ENCODE peak calls at places on chromosomes 11 and 22, in nine cellular contexts. One of them, this sample, is unnamed.

GRCh38 chr11:120034176-120034575 is 103.7 kb downstream of the TRIM29 start:
- DNase-seq in HFF-Myc: no peak
- DNase-seq in heart right ventricle: no peak
- DNase-seq in H9: no peak
- DNase-seq in NCI-H1092 treated with DMSO at 0.1 percent for 48 hours: no peak
- DNase-seq in non-pigmented ciliary epithelial cell: no peak
- DNase-seq in activated T-cell treated with anti-CD3 and anti-CD28 coated beads, Interleukin-2, amount 50 U/mL, for 48 hours: no peak
- DNase-seq in M059J: no peak
- DNase-seq in GDM1: no peak
- DNase-seq in this sample: peak; percentile 49

GRCh38 chr11:57647960-57648776 is 1.5 kb downstream of the YPEL4 start:
- DNase-seq in GDM1: no peak
- DNase-seq in HFF-Myc: no peak
- DNase-seq in non-pigmented ciliary epithelial cell: no peak
- DNase-seq in NCI-H1092 treated with DMSO at 0.1 percent for 48 hours: no peak
- DNase-seq in heart right ventricle: no peak
- DNase-seq in M059J: peak; percentile 42
- DNase-seq in activated T-cell treated with anti-CD3 and anti-CD28 coated beads, Interleukin-2, amount 50 U/mL, for 48 hours: no peak
- DNase-seq in H9: peak; percentile 42
- DNase-seq in this sample: no peak

GRCh38 chr11:70432065-70432464 is 33.7 kb downstream of the CTTN start:
- DNase-seq in HFF-Myc: no peak
- DNase-seq in NCI-H1092 treated with DMSO at 0.1 percent for 48 hours: no peak
- DNase-seq in heart right ventricle: no peak
- DNase-seq in non-pigmented ciliary epithelial cell: no peak
- DNase-seq in GDM1: peak; percentile 84
- DNase-seq in H9: no peak
- DNase-seq in M059J: no peak
- DNase-seq in activated T-cell treated with anti-CD3 and anti-CD28 coated beads, Interleukin-2, amount 50 U/mL, for 48 hours: no peak
- DNase-seq in this sample: no peak

GRCh38 chr11:134393638-134394037 is 18.4 kb downstream of the B3GAT1 start:
- DNase-seq in M059J: peak; percentile 10
- DNase-seq in GDM1: no peak
- DNase-seq in H9: no peak
- DNase-seq in NCI-H1092 treated with DMSO at 0.1 percent for 48 hours: peak; percentile 37
- DNase-seq in heart right ventricle: no peak
- DNase-seq in non-pigmented ciliary epithelial cell: no peak
- DNase-seq in HFF-Myc: no peak
- DNase-seq in activated T-cell treated with anti-CD3 and anti-CD28 coated beads, Interleukin-2, amount 50 U/mL, for 48 hours: no peak
- DNase-seq in this sample: no peak

GRCh38 chr22:46066691-46067090 is 83.6 kb upstream of the PPARA start:
- DNase-seq in H9: no peak
- DNase-seq in NCI-H1092 treated with DMSO at 0.1 percent for 48 hours: no peak
- DNase-seq in non-pigmented ciliary epithelial cell: no peak
- DNase-seq in activated T-cell treated with anti-CD3 and anti-CD28 coated beads, Interleukin-2, amount 50 U/mL, for 48 hours: no peak
- DNase-seq in HFF-Myc: no peak
- DNase-seq in M059J: peak; percentile 62
- DNase-seq in heart right ventricle: no peak
- DNase-seq in GDM1: peak; percentile 22
- DNase-seq in this sample: peak; percentile 62

GRCh38 chr11:17547051-17547577 is at the start of gene OTOG:
- DNase-seq in heart right ventricle: no peak
- DNase-seq in NCI-H1092 treated with DMSO at 0.1 percent for 48 hours: peak; percentile 85
- DNase-seq in activated T-cell treated with anti-CD3 and anti-CD28 coated beads, Interleukin-2, amount 50 U/mL, for 48 hours: no peak
- DNase-seq in H9: peak; percentile 96
- DNase-seq in HFF-Myc: no peak
- DNase-seq in GDM1: no peak
- DNase-seq in non-pigmented ciliary epithelial cell: no peak
- DNase-seq in M059J: peak; percentile 34
- DNase-seq in this sample: no peak

GRCh38 chr11:92457250-92457649 is 232.6 kb downstream of the FAT3 start:
- DNase-seq in GDM1: no peak
- DNase-seq in activated T-cell treated with anti-CD3 and anti-CD28 coated beads, Interleukin-2, amount 50 U/mL, for 48 hours: no peak
- DNase-seq in H9: no peak
- DNase-seq in M059J: peak; percentile 65
- DNase-seq in non-pigmented ciliary epithelial cell: no peak
- DNase-seq in HFF-Myc: no peak
- DNase-seq in NCI-H1092 treated with DMSO at 0.1 percent for 48 hours: no peak
- DNase-seq in heart right ventricle: no peak
- DNase-seq in this sample: no peak

GRCh38 chr22:44455151-44455962 is 42.7 kb downstream of the RTL6 start:
- DNase-seq in M059J: peak; percentile 24
- DNase-seq in HFF-Myc: no peak
- DNase-seq in NCI-H1092 treated with DMSO at 0.1 percent for 48 hours: no peak
- DNase-seq in GDM1: no peak
- DNase-seq in H9: no peak
- DNase-seq in heart right ventricle: no peak
- DNase-seq in non-pigmented ciliary epithelial cell: no peak
- DNase-seq in activated T-cell treated with anti-CD3 and anti-CD28 coated beads, Interleukin-2, amount 50 U/mL, for 48 hours: peak; percentile 61
- DNase-seq in this sample: peak; percentile 54

GRCh38 chr11:287821-288327 is 1.1 kb upstream of the PGGHG start:
- DNase-seq in HFF-Myc: no peak
- DNase-seq in H9: peak; percentile 52
- DNase-seq in NCI-H1092 treated with DMSO at 0.1 percent for 48 hours: no peak
- DNase-seq in non-pigmented ciliary epithelial cell: no peak
- DNase-seq in M059J: no peak
- DNase-seq in heart right ventricle: peak; percentile 7
- DNase-seq in activated T-cell treated with anti-CD3 and anti-CD28 coated beads, Interleukin-2, amount 50 U/mL, for 48 hours: peak; percentile 57
- DNase-seq in GDM1: no peak
- DNase-seq in this sample: no peak